ENCODE peak calls at places on chromosomes 13 and 19, in eight cellular contexts. One of them, this sample, is unnamed. For H3K9me3, the result is how much of the 10 kb centered on the place peaks cover.

GRCh38 chr13:23433171-23434153 is at the start of gene SACS:
- DNase-seq in endodermal cell: peak
- DNase-seq in body of pancreas: peak
- DNase-seq in cardiac muscle cell: peak
- DNase-seq in left lung: no peak
- DNase-seq in psoas muscle: peak
- DNase-seq in NT2/D1: peak
- DNase-seq in effector memory CD4-positive, alpha-beta T cell: no peak
- DNase-seq in this sample: no peak

GRCh38 chr19:48573163-48573505 is 21.2 kb downstream of the SULT2B1 start:
- DNase-seq in endodermal cell: no peak
- DNase-seq in body of pancreas: no peak
- DNase-seq in cardiac muscle cell: no peak
- DNase-seq in left lung: no peak
- DNase-seq in psoas muscle: no peak
- DNase-seq in NT2/D1: no peak
- DNase-seq in effector memory CD4-positive, alpha-beta T cell: no peak
- DNase-seq in this sample: no peak

GRCh38 chr13:72698164-72698563 is 29.3 kb downstream of the MZT1 start:
- DNase-seq in endodermal cell: no peak
- DNase-seq in body of pancreas: no peak
- DNase-seq in cardiac muscle cell: no peak
- DNase-seq in left lung: no peak
- DNase-seq in psoas muscle: no peak
- DNase-seq in NT2/D1: no peak
- DNase-seq in effector memory CD4-positive, alpha-beta T cell: no peak
- DNase-seq in this sample: no peak

GRCh38 chr13:35781044-35781443 is 304.6 kb upstream of the MAB21L1 start:
- DNase-seq in endodermal cell: no peak
- DNase-seq in body of pancreas: no peak
- DNase-seq in cardiac muscle cell: no peak
- DNase-seq in left lung: no peak
- DNase-seq in psoas muscle: no peak
- DNase-seq in NT2/D1: no peak
- DNase-seq in effector memory CD4-positive, alpha-beta T cell: no peak
- DNase-seq in this sample: no peak

GRCh38 chr13:18960637-18961227 is 220.9 kb downstream of the TUBA3C start:
- DNase-seq in endodermal cell: no peak
- DNase-seq in body of pancreas: no peak
- DNase-seq in cardiac muscle cell: no peak
- DNase-seq in left lung: no peak
- DNase-seq in psoas muscle: no peak
- DNase-seq in NT2/D1: no peak
- DNase-seq in effector memory CD4-positive, alpha-beta T cell: no peak
- DNase-seq in this sample: no peak

GRCh38 chr19:8641908-8642547 is 11.6 kb downstream of the NFILZ start:
- DNase-seq in endodermal cell: no peak
- DNase-seq in body of pancreas: no peak
- DNase-seq in cardiac muscle cell: peak
- DNase-seq in left lung: no peak
- DNase-seq in psoas muscle: no peak
- DNase-seq in NT2/D1: no peak
- DNase-seq in effector memory CD4-positive, alpha-beta T cell: no peak
- DNase-seq in this sample: no peak

GRCh38 chr13:27965343-27965739 is 3.8 kb downstream of the CDX2 start:
- DNase-seq in endodermal cell: peak
- DNase-seq in body of pancreas: no peak
- DNase-seq in cardiac muscle cell: no peak
- DNase-seq in left lung: no peak
- DNase-seq in psoas muscle: no peak
- DNase-seq in NT2/D1: no peak
- DNase-seq in effector memory CD4-positive, alpha-beta T cell: no peak
- DNase-seq in this sample: no peak

GRCh38 chr19:3357731-3358391 is 8.5 kb upstream of the NFIC start:
- DNase-seq in endodermal cell: peak
- DNase-seq in body of pancreas: peak
- DNase-seq in cardiac muscle cell: no peak
- DNase-seq in left lung: no peak
- DNase-seq in psoas muscle: no peak
- DNase-seq in NT2/D1: peak
- DNase-seq in effector memory CD4-positive, alpha-beta T cell: no peak
- DNase-seq in this sample: no peak

GRCh38 chr13:101967216-101967615 is 434.6 kb downstream of the FGF14 start:
- DNase-seq in endodermal cell: no peak
- DNase-seq in body of pancreas: no peak
- DNase-seq in cardiac muscle cell: no peak
- DNase-seq in left lung: no peak
- DNase-seq in psoas muscle: no peak
- DNase-seq in NT2/D1: no peak
- DNase-seq in effector memory CD4-positive, alpha-beta T cell: no peak
- DNase-seq in this sample: no peak

GRCh38 chr19:2771786-2772674 is 11.0 kb downstream of the SGTA start:
- DNase-seq in endodermal cell: no peak
- DNase-seq in body of pancreas: no peak
- DNase-seq in cardiac muscle cell: no peak
- DNase-seq in left lung: no peak
- DNase-seq in psoas muscle: peak
- DNase-seq in NT2/D1: no peak
- DNase-seq in effector memory CD4-positive, alpha-beta T cell: no peak
- DNase-seq in this sample: no peak

GRCh38 chr19:1168877-1169791 is 4.9 kb downstream of the SBNO2 start:
- DNase-seq in endodermal cell: no peak
- DNase-seq in body of pancreas: peak
- DNase-seq in cardiac muscle cell: no peak
- DNase-seq in left lung: no peak
- DNase-seq in psoas muscle: peak
- DNase-seq in NT2/D1: no peak
- DNase-seq in effector memory CD4-positive, alpha-beta T cell: no peak
- DNase-seq in this sample: no peak

GRCh38 chr19:38394488-38394887 is 6.0 kb downstream of the SPRED3 start:
- DNase-seq in endodermal cell: peak
- DNase-seq in body of pancreas: no peak
- DNase-seq in cardiac muscle cell: peak
- DNase-seq in left lung: no peak
- DNase-seq in psoas muscle: no peak
- DNase-seq in NT2/D1: no peak
- DNase-seq in effector memory CD4-positive, alpha-beta T cell: peak
- DNase-seq in this sample: no peak

GRCh38 chr19:33348301-33349010 is 25.1 kb upstream of the CEBPG start:
- DNase-seq in endodermal cell: peak
- DNase-seq in body of pancreas: no peak
- DNase-seq in cardiac muscle cell: no peak
- DNase-seq in left lung: no peak
- DNase-seq in psoas muscle: no peak
- DNase-seq in NT2/D1: no peak
- DNase-seq in effector memory CD4-positive, alpha-beta T cell: no peak
- DNase-seq in this sample: no peak

GRCh38 chr13:68715651-68716050 is 1392.0 kb upstream of the ATXN8OS start:
- DNase-seq in endodermal cell: no peak
- DNase-seq in body of pancreas: no peak
- DNase-seq in cardiac muscle cell: no peak
- DNase-seq in left lung: no peak
- DNase-seq in psoas muscle: no peak
- DNase-seq in NT2/D1: no peak
- DNase-seq in effector memory CD4-positive, alpha-beta T cell: no peak
- DNase-seq in this sample: no peak

GRCh38 chr19:18951721-18952281 is 10.8 kb upstream of the HOMER3 start:
- DNase-seq in endodermal cell: no peak
- DNase-seq in body of pancreas: no peak
- DNase-seq in cardiac muscle cell: no peak
- DNase-seq in left lung: no peak
- DNase-seq in psoas muscle: no peak
- DNase-seq in NT2/D1: no peak
- DNase-seq in effector memory CD4-positive, alpha-beta T cell: no peak
- DNase-seq in this sample: peak

GRCh38 chr19:5313307-5313706 is 27.3 kb downstream of the PTPRS start:
- DNase-seq in endodermal cell: no peak
- DNase-seq in body of pancreas: peak
- DNase-seq in cardiac muscle cell: peak
- DNase-seq in left lung: no peak
- DNase-seq in psoas muscle: no peak
- DNase-seq in NT2/D1: no peak
- DNase-seq in effector memory CD4-positive, alpha-beta T cell: no peak
- DNase-seq in this sample: no peak

GRCh38 chr13:44218501-44219240 is 155.0 kb upstream of the SERP2 start:
- DNase-seq in endodermal cell: no peak
- DNase-seq in body of pancreas: peak
- DNase-seq in cardiac muscle cell: no peak
- DNase-seq in left lung: peak
- DNase-seq in psoas muscle: peak
- DNase-seq in NT2/D1: no peak
- DNase-seq in effector memory CD4-positive, alpha-beta T cell: no peak
- DNase-seq in this sample: no peak

GRCh38 chr19:8129061-8129460 is 20.3 kb downstream of the FBN3 start:
- DNase-seq in endodermal cell: no peak
- DNase-seq in body of pancreas: no peak
- DNase-seq in cardiac muscle cell: no peak
- DNase-seq in left lung: no peak
- DNase-seq in psoas muscle: no peak
- DNase-seq in NT2/D1: no peak
- DNase-seq in effector memory CD4-positive, alpha-beta T cell: no peak
- DNase-seq in this sample: no peak

GRCh38 chr13:109131698-109132257 is 502.4 kb downstream of the MYO16 start:
- DNase-seq in endodermal cell: peak
- DNase-seq in body of pancreas: no peak
- DNase-seq in cardiac muscle cell: peak
- DNase-seq in left lung: no peak
- DNase-seq in psoas muscle: no peak
- DNase-seq in NT2/D1: peak
- DNase-seq in effector memory CD4-positive, alpha-beta T cell: no peak
- DNase-seq in this sample: no peak

GRCh38 chr19:46471116-46471733 is at the start of gene PNMA8A:
- DNase-seq in endodermal cell: peak
- DNase-seq in body of pancreas: peak
- DNase-seq in cardiac muscle cell: peak
- DNase-seq in left lung: peak
- DNase-seq in psoas muscle: peak
- DNase-seq in NT2/D1: peak
- DNase-seq in effector memory CD4-positive, alpha-beta T cell: no peak
- DNase-seq in this sample: no peak

GRCh38 chr19:54724644-54725043 is 402 bp downstream of the KIR3DL3 start:
- DNase-seq in endodermal cell: no peak
- DNase-seq in body of pancreas: no peak
- DNase-seq in cardiac muscle cell: no peak
- DNase-seq in left lung: no peak
- DNase-seq in psoas muscle: no peak
- DNase-seq in NT2/D1: no peak
- DNase-seq in effector memory CD4-positive, alpha-beta T cell: no peak
- DNase-seq in this sample: no peak

GRCh38 chr19:54728167-54728566 is 3.9 kb downstream of the KIR3DL3 start:
- DNase-seq in endodermal cell: no peak
- DNase-seq in body of pancreas: no peak
- DNase-seq in cardiac muscle cell: no peak
- DNase-seq in left lung: no peak
- DNase-seq in psoas muscle: no peak
- DNase-seq in NT2/D1: no peak
- DNase-seq in effector memory CD4-positive, alpha-beta T cell: no peak
- DNase-seq in this sample: no peak

GRCh38 chr19:54727562-54727961 is 3.3 kb downstream of the KIR3DL3 start:
- DNase-seq in endodermal cell: no peak
- DNase-seq in body of pancreas: no peak
- DNase-seq in cardiac muscle cell: no peak
- DNase-seq in left lung: no peak
- DNase-seq in psoas muscle: no peak
- DNase-seq in NT2/D1: no peak
- DNase-seq in effector memory CD4-positive, alpha-beta T cell: no peak
- DNase-seq in this sample: no peak

GRCh38 chr19:54725321-54725720 is 1.1 kb downstream of the KIR3DL3 start:
- DNase-seq in endodermal cell: no peak
- DNase-seq in body of pancreas: no peak
- DNase-seq in cardiac muscle cell: no peak
- DNase-seq in left lung: no peak
- DNase-seq in psoas muscle: no peak
- DNase-seq in NT2/D1: no peak
- DNase-seq in effector memory CD4-positive, alpha-beta T cell: no peak
- DNase-seq in this sample: no peak

GRCh38 chr19:54729416-54730188 is 5.4 kb downstream of the KIR3DL3 start:
- DNase-seq in endodermal cell: no peak
- DNase-seq in body of pancreas: no peak
- DNase-seq in cardiac muscle cell: no peak
- DNase-seq in left lung: no peak
- DNase-seq in psoas muscle: no peak
- DNase-seq in NT2/D1: no peak
- DNase-seq in effector memory CD4-positive, alpha-beta T cell: no peak
- DNase-seq in this sample: no peak
- H3K9me3 ChIP-seq in endodermal cell: half or more
- H3K9me3 ChIP-seq in body of pancreas: under half
- H3K9me3 ChIP-seq in cardiac muscle cell: under half
- H3K9me3 ChIP-seq in left lung: under half
- H3K9me3 ChIP-seq in psoas muscle: under half
- H3K9me3 ChIP-seq in NT2/D1: under half
- H3K9me3 ChIP-seq in effector memory CD4-positive, alpha-beta T cell: under half
- H3K9me3 ChIP-seq in this sample: under half

GRCh38 chr19:16969127-16969526 is 57.5 kb downstream of the CPAMD8 start:
- DNase-seq in endodermal cell: no peak
- DNase-seq in body of pancreas: no peak
- DNase-seq in cardiac muscle cell: no peak
- DNase-seq in left lung: no peak
- DNase-seq in psoas muscle: no peak
- DNase-seq in NT2/D1: no peak
- DNase-seq in effector memory CD4-positive, alpha-beta T cell: no peak
- DNase-seq in this sample: no peak
- H3K9me3 ChIP-seq in endodermal cell: under half
- H3K9me3 ChIP-seq in body of pancreas: under half
- H3K9me3 ChIP-seq in cardiac muscle cell: under half
- H3K9me3 ChIP-seq in left lung: under half
- H3K9me3 ChIP-seq in psoas muscle: under half
- H3K9me3 ChIP-seq in NT2/D1: under half
- H3K9me3 ChIP-seq in effector memory CD4-positive, alpha-beta T cell: under half
- H3K9me3 ChIP-seq in this sample: under half

DNA sequence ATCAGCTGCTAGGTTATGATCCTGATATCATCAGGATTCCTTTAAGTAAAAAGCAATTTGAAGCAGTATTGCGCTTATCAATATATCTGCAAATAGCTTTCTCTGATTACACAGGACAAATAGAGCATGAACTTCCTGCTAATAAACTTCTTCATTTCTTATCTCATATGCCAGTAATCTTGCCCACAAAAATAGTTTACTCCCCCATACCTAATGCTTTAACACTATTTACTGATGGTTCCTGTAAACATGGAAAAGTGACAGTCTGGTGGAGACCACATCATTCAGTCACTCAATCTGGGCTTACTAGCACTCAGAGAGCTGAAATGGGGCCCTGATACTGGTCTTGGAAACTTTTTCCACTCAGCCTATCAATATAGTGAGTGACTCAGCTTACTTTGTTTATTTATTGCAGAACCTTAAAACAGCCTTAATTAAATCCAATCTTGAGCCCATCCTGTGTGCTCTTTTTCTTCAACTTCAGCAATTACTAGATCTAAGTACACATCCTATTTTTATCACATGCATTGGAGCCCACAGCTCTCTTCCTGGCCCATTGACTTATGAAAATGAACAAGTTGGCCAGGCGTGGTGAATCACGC is 1464.3 kb downstream of the UQCRFS1 start:
- DNase-seq in endodermal cell: peak
- DNase-seq in body of pancreas: no peak
- DNase-seq in cardiac muscle cell: no peak
- DNase-seq in left lung: no peak
- DNase-seq in psoas muscle: no peak
- DNase-seq in NT2/D1: no peak
- DNase-seq in effector memory CD4-positive, alpha-beta T cell: no peak
- DNase-seq in this sample: no peak
- H3K9me3 ChIP-seq in endodermal cell: under half
- H3K9me3 ChIP-seq in body of pancreas: under half
- H3K9me3 ChIP-seq in cardiac muscle cell: under half
- H3K9me3 ChIP-seq in left lung: under half
- H3K9me3 ChIP-seq in psoas muscle: under half
- H3K9me3 ChIP-seq in NT2/D1: under half
- H3K9me3 ChIP-seq in effector memory CD4-positive, alpha-beta T cell: under half
- H3K9me3 ChIP-seq in this sample: under half

GRCh38 chr19:50047686-50048085 is 21.9 kb downstream of the ZNF473 start:
- DNase-seq in endodermal cell: no peak
- DNase-seq in body of pancreas: no peak
- DNase-seq in cardiac muscle cell: no peak
- DNase-seq in left lung: no peak
- DNase-seq in psoas muscle: no peak
- DNase-seq in NT2/D1: no peak
- DNase-seq in effector memory CD4-positive, alpha-beta T cell: no peak
- DNase-seq in this sample: no peak
- H3K9me3 ChIP-seq in endodermal cell: half or more
- H3K9me3 ChIP-seq in body of pancreas: under half
- H3K9me3 ChIP-seq in cardiac muscle cell: under half
- H3K9me3 ChIP-seq in left lung: under half
- H3K9me3 ChIP-seq in psoas muscle: half or more
- H3K9me3 ChIP-seq in NT2/D1: under half
- H3K9me3 ChIP-seq in effector memory CD4-positive, alpha-beta T cell: under half
- H3K9me3 ChIP-seq in this sample: under half